ENCODE peak calls at places on chromosomes 11 and 22, in five cellular contexts. J is effector CD4-positive, alpha-beta T cell; O is T-cell; M is pancreas; H is RCC 7860. L is an unnamed sample.

GRCh38 chr11:17314232-17314547 is 37.4 kb upstream of the NCR3LG1 start:
- DNase-seq in J (no peak), O (no peak), M (no peak), H (no peak), L (peak)

GRCh38 chr11:61146413-61146812 is 14.8 kb downstream of the VPS37C start:
- DNase-seq in J (no peak), O (no peak), M (peak), H (no peak), L (no peak)

GRCh38 chr11:114262681-114263509 is 33.3 kb upstream of the NNMT start:
- DNase-seq in J (no peak), O (peak), M (no peak), H (peak), L (peak)

GRCh38 chr11:108724974-108725689 is 60.3 kb downstream of the DDX10 start:
- DNase-seq in J (no peak), O (no peak), M (no peak), H (no peak), L (no peak)

GRCh38 chr11:125468852-125469251 is 27.2 kb downstream of the FEZ1 start:
- DNase-seq in J (no peak), O (no peak), M (no peak), H (no peak), L (no peak)

GRCh38 chr22:33564683-33565082 is 355.6 kb downstream of the LARGE1 start:
- DNase-seq in J (no peak), O (no peak), M (no peak), H (no peak), L (no peak)

GRCh38 chr11:124611016-124611571 is at the start of gene PANX3:
- DNase-seq in J (no peak), O (no peak), M (no peak), H (no peak), L (no peak)

GRCh38 chr11:115333951-115334350 is 170.3 kb downstream of the CADM1 start:
- DNase-seq in J (no peak), O (no peak), M (no peak), H (no peak), L (no peak)

GRCh38 chr11:118193910-118194566 is 17.6 kb upstream of the SCN2B start:
- DNase-seq in J (no peak), O (no peak), M (no peak), H (no peak), L (no peak)

GRCh38 chr22:22810018-22810427 is 77.6 kb upstream of the IGLL5 start:
- DNase-seq in J (peak), O (peak), M (peak), H (no peak), L (no peak)

GRCh38 chr11:63532799-63533475 is 3.7 kb upstream of the PLAAT4 start:
- DNase-seq in J (no peak), O (no peak), M (no peak), H (no peak), L (no peak)